ENCODE peak calls at places on chromosomes 13 and 19, in nine cellular contexts. One of them, this sample, is unnamed.

GRCh38 chr19:13718733-13719132 is 45.6 kb upstream of the MRI1 start:
- DNase-seq in prostate gland: no peak
- DNase-seq in small intestine: peak; percentile 67
- DNase-seq in ascending aorta: no peak
- DNase-seq in endothelial cell of umbilical vein: no peak
- DNase-seq in thoracic aorta: no peak
- DNase-seq in keratinocyte: no peak
- DNase-seq in tibial artery: no peak
- DNase-seq in OCI-LY7: no peak
- DNase-seq in this sample: peak; percentile 31

GRCh38 chr13:76512676-76513277 is 373.4 kb downstream of the KCTD12 start:
- DNase-seq in OCI-LY7: no peak
- DNase-seq in keratinocyte: no peak
- DNase-seq in small intestine: peak; percentile 1
- DNase-seq in prostate gland: no peak
- DNase-seq in ascending aorta: no peak
- DNase-seq in endothelial cell of umbilical vein: peak; percentile 98
- DNase-seq in thoracic aorta: no peak
- DNase-seq in tibial artery: no peak
- DNase-seq in this sample: no peak

GRCh38 chr19:41746593-41747227 is 8.6 kb upstream of the CEACAM6 start:
- DNase-seq in OCI-LY7: peak; percentile 72
- DNase-seq in small intestine: peak; percentile 81
- DNase-seq in prostate gland: peak; percentile 53
- DNase-seq in thoracic aorta: no peak
- DNase-seq in ascending aorta: no peak
- DNase-seq in endothelial cell of umbilical vein: peak; percentile 36
- DNase-seq in tibial artery: no peak
- DNase-seq in keratinocyte: no peak
- DNase-seq in this sample: peak; percentile 84

GRCh38 chr13:76004411-76004810 is 368.3 kb downstream of the LMO7 start:
- DNase-seq in OCI-LY7: no peak
- DNase-seq in thoracic aorta: no peak
- DNase-seq in ascending aorta: no peak
- DNase-seq in small intestine: no peak
- DNase-seq in prostate gland: no peak
- DNase-seq in endothelial cell of umbilical vein: no peak
- DNase-seq in tibial artery: no peak
- DNase-seq in keratinocyte: no peak
- DNase-seq in this sample: no peak

GRCh38 chr13:113835461-113836274 is 28.2 kb downstream of the GAS6 start:
- DNase-seq in thoracic aorta: no peak
- DNase-seq in OCI-LY7: no peak
- DNase-seq in small intestine: no peak
- DNase-seq in tibial artery: no peak
- DNase-seq in prostate gland: no peak
- DNase-seq in endothelial cell of umbilical vein: no peak
- DNase-seq in keratinocyte: no peak
- DNase-seq in ascending aorta: no peak
- DNase-seq in this sample: no peak

GRCh38 chr19:33134571-33135041 is 2.7 kb downstream of the WDR88 start:
- DNase-seq in tibial artery: no peak
- DNase-seq in ascending aorta: no peak
- DNase-seq in OCI-LY7: no peak
- DNase-seq in keratinocyte: no peak
- DNase-seq in small intestine: no peak
- DNase-seq in thoracic aorta: no peak
- DNase-seq in prostate gland: no peak
- DNase-seq in endothelial cell of umbilical vein: no peak
- DNase-seq in this sample: no peak

GRCh38 chr19:47447470-47448359 is 24.0 kb downstream of the SLC8A2 start:
- DNase-seq in endothelial cell of umbilical vein: peak; percentile 44
- DNase-seq in small intestine: peak; percentile 30
- DNase-seq in keratinocyte: no peak
- DNase-seq in thoracic aorta: no peak
- DNase-seq in ascending aorta: no peak
- DNase-seq in prostate gland: no peak
- DNase-seq in tibial artery: no peak
- DNase-seq in OCI-LY7: peak; percentile 67
- DNase-seq in this sample: peak; percentile 71

GRCh38 chr13:72651196-72651595 is 76.2 kb downstream of the MZT1 start:
- DNase-seq in thoracic aorta: no peak
- DNase-seq in small intestine: peak; percentile 20
- DNase-seq in endothelial cell of umbilical vein: no peak
- DNase-seq in keratinocyte: no peak
- DNase-seq in OCI-LY7: no peak
- DNase-seq in prostate gland: no peak
- DNase-seq in ascending aorta: no peak
- DNase-seq in tibial artery: no peak
- DNase-seq in this sample: no peak

GRCh38 chr19:58213075-58213369 is 15.7 kb upstream of the ZNF544 start:
- DNase-seq in OCI-LY7: no peak
- DNase-seq in tibial artery: no peak
- DNase-seq in keratinocyte: no peak
- DNase-seq in small intestine: no peak
- DNase-seq in endothelial cell of umbilical vein: no peak
- DNase-seq in prostate gland: no peak
- DNase-seq in thoracic aorta: no peak
- DNase-seq in ascending aorta: no peak
- DNase-seq in this sample: no peak

GRCh38 chr19:35787227-35787799 is 11.9 kb downstream of the ARHGAP33 start:
- DNase-seq in OCI-LY7: no peak
- DNase-seq in endothelial cell of umbilical vein: no peak
- DNase-seq in prostate gland: no peak
- DNase-seq in small intestine: no peak
- DNase-seq in tibial artery: no peak
- DNase-seq in thoracic aorta: no peak
- DNase-seq in keratinocyte: no peak
- DNase-seq in ascending aorta: no peak
- DNase-seq in this sample: no peak

GRCh38 chr19:5921777-5922176 is 7.7 kb downstream of the CAPS start:
- DNase-seq in prostate gland: no peak
- DNase-seq in OCI-LY7: no peak
- DNase-seq in keratinocyte: no peak
- DNase-seq in endothelial cell of umbilical vein: no peak
- DNase-seq in tibial artery: no peak
- DNase-seq in thoracic aorta: no peak
- DNase-seq in small intestine: no peak
- DNase-seq in ascending aorta: no peak
- DNase-seq in this sample: no peak

GRCh38 chr13:43129511-43130130 is 106.2 kb downstream of the DNAJC15 start:
- DNase-seq in tibial artery: no peak
- DNase-seq in small intestine: no peak
- DNase-seq in OCI-LY7: no peak
- DNase-seq in endothelial cell of umbilical vein: no peak
- DNase-seq in ascending aorta: no peak
- DNase-seq in prostate gland: no peak
- DNase-seq in thoracic aorta: no peak
- DNase-seq in keratinocyte: no peak
- DNase-seq in this sample: no peak

GRCh38 chr13:50574731-50575130 is 268.8 kb downstream of the DLEU7 start:
- DNase-seq in OCI-LY7: no peak
- DNase-seq in endothelial cell of umbilical vein: no peak
- DNase-seq in small intestine: no peak
- DNase-seq in tibial artery: no peak
- DNase-seq in keratinocyte: no peak
- DNase-seq in prostate gland: no peak
- DNase-seq in thoracic aorta: no peak
- DNase-seq in ascending aorta: no peak
- DNase-seq in this sample: no peak

GRCh38 chr13:27295096-27295495 is 24.5 kb downstream of the RASL11A start:
- DNase-seq in thoracic aorta: no peak
- DNase-seq in tibial artery: no peak
- DNase-seq in prostate gland: no peak
- DNase-seq in endothelial cell of umbilical vein: no peak
- DNase-seq in small intestine: no peak
- DNase-seq in OCI-LY7: no peak
- DNase-seq in keratinocyte: no peak
- DNase-seq in ascending aorta: no peak
- DNase-seq in this sample: no peak
- H3K4me1 ChIP-seq in thoracic aorta: peaks cover 5% of the 10 kb centered on the region
- H3K4me1 ChIP-seq in tibial artery: no peaks in the 10 kb centered on the region
- H3K4me1 ChIP-seq in prostate gland: no peaks in the 10 kb centered on the region
- H3K4me1 ChIP-seq in endothelial cell of umbilical vein: no peaks in the 10 kb centered on the region
- H3K4me1 ChIP-seq in small intestine: no peaks in the 10 kb centered on the region
- H3K4me1 ChIP-seq in OCI-LY7: peaks cover 45% of the 10 kb centered on the region
- H3K4me1 ChIP-seq in keratinocyte: no peaks in the 10 kb centered on the region
- H3K4me1 ChIP-seq in ascending aorta: peaks cover 2% of the 10 kb centered on the region
- H3K4me1 ChIP-seq in this sample: no peaks in the 10 kb centered on the region

DNA sequence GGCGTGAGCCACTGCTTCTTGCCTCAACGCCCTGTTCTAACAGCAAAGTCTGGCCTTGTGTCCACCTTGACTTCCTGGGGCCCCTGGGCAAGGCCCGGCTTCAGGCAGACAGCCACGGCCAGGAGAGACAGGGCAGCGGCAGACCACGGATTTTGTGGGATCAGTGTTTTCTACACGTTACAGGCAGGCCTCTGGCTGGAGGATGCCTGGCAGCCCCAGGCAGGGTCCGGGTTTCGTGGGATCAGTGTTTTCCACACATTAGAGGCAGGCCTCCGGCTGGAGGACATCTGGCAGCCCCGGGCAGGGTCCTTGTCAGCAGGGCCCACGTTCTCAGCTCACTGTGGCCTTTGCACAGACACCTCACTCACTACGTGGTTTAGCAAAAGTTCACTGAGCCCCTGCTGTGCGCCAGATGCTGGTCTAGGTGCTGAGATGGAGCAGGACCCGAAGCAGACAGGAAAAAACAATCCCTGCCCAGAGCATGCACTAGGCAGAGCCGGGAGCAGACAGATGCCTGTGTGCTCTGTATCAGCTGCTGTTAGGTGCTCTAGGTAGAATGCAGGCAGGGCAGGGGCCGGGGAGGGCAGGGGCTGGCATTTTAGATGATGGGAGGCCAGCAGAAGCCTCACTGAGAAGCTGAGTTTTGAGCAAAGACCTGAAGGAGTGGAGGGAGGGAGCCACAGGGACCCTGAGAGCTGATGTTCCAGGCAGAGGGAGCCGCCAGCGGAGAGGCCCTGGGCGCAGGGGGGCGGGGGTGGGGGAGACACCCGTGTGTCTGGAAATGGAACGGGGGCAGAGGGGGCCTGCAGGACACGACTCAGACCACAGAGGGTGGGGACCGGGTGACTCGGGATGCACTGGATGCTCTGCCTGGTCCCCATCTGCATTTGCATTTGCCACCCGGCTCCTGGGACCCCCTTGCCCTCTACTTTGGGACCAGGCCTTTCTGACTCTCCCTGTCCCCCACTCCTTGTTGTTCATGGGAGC is 25.0 kb upstream of the NCCRP1 start:
- DNase-seq in tibial artery: no peak
- DNase-seq in ascending aorta: no peak
- DNase-seq in OCI-LY7: no peak
- DNase-seq in endothelial cell of umbilical vein: no peak
- DNase-seq in prostate gland: no peak
- DNase-seq in thoracic aorta: no peak
- DNase-seq in small intestine: no peak
- DNase-seq in keratinocyte: no peak
- DNase-seq in this sample: no peak
- H3K4me3 ChIP-seq in tibial artery: no peak overlapping the region
- H3K4me3 ChIP-seq in ascending aorta: no peak overlapping the region
- H3K4me3 ChIP-seq in OCI-LY7: no peak overlapping the region
- H3K4me3 ChIP-seq in endothelial cell of umbilical vein: no peak overlapping the region
- H3K4me3 ChIP-seq in prostate gland: no peak overlapping the region
- H3K4me3 ChIP-seq in thoracic aorta: no peak overlapping the region
- H3K4me3 ChIP-seq in small intestine: no peak overlapping the region
- H3K4me3 ChIP-seq in keratinocyte: no peak overlapping the region
- H3K4me3 ChIP-seq in this sample: no peak overlapping the region

GRCh38 chr19:1883784-1884183 is 1.5 kb downstream of the ABHD17A start:
- DNase-seq in small intestine: peak; percentile 37
- DNase-seq in tibial artery: no peak
- DNase-seq in OCI-LY7: peak; percentile 27
- DNase-seq in thoracic aorta: no peak
- DNase-seq in ascending aorta: no peak
- DNase-seq in keratinocyte: no peak
- DNase-seq in prostate gland: no peak
- DNase-seq in endothelial cell of umbilical vein: no peak
- DNase-seq in this sample: no peak

GRCh38 chr19:1882089-1882785 is 3.1 kb downstream of the ABHD17A start:
- DNase-seq in prostate gland: no peak
- DNase-seq in ascending aorta: no peak
- DNase-seq in thoracic aorta: no peak
- DNase-seq in keratinocyte: no peak
- DNase-seq in endothelial cell of umbilical vein: peak; percentile 49
- DNase-seq in tibial artery: no peak
- DNase-seq in small intestine: peak; percentile 62
- DNase-seq in OCI-LY7: peak; percentile 79
- DNase-seq in this sample: no peak

GRCh38 chr19:1884291-1884718 is 991 bp downstream of the ABHD17A start:
- DNase-seq in endothelial cell of umbilical vein: no peak
- DNase-seq in keratinocyte: no peak
- DNase-seq in thoracic aorta: no peak
- DNase-seq in OCI-LY7: peak; percentile 34
- DNase-seq in small intestine: peak; percentile 65
- DNase-seq in tibial artery: no peak
- DNase-seq in prostate gland: no peak
- DNase-seq in ascending aorta: no peak
- DNase-seq in this sample: peak; percentile 57

GRCh38 chr19:1882786-1883692 is 2.3 kb downstream of the ABHD17A start:
- DNase-seq in prostate gland: no peak
- DNase-seq in small intestine: no peak
- DNase-seq in tibial artery: no peak
- DNase-seq in endothelial cell of umbilical vein: no peak
- DNase-seq in thoracic aorta: no peak
- DNase-seq in OCI-LY7: no peak
- DNase-seq in keratinocyte: no peak
- DNase-seq in ascending aorta: no peak
- DNase-seq in this sample: no peak

DNA sequence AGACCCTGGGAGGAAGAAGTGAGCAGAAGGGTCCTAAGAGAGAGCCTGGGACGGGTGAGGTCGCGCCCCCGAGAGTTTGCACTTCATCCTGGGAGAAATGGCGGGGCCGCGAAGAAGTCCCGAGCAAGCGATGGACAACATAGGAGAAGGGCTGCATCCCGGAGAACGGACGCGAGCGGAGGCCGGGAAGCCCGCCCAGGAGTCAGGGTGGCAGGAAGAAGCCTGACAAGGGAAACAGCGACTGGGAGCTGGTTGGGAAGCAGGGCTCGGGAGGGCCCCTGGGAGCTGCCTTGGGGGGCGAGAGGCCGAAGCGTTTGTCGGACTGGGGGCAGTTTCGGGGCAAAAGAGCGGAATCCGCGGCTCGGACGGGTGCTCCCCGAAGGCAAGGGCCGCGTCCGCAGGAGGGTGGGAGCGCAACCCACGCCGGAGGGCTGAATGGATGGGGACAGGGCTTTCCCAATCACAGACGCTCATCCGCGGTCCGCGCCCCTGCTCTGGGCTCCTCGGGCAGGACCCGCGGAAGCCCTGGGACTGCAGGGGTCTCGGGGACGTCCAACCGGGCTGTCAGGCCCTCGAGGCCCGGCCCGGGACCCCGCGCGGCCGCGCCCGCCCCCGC is 469 bp downstream of the ABHD17A start:
- DNase-seq in keratinocyte: no peak
- DNase-seq in tibial artery: no peak
- DNase-seq in ascending aorta: no peak
- DNase-seq in OCI-LY7: peak; percentile 28
- DNase-seq in small intestine: no peak
- DNase-seq in prostate gland: no peak
- DNase-seq in endothelial cell of umbilical vein: no peak
- DNase-seq in thoracic aorta: no peak
- DNase-seq in this sample: no peak
- H3K27ac ChIP-seq in keratinocyte: peak overlapping the region; percentile 64
- H3K27ac ChIP-seq in tibial artery: peak overlapping the region; percentile 79
- H3K27ac ChIP-seq in ascending aorta: peak overlapping the region; percentile 84
- H3K27ac ChIP-seq in OCI-LY7: peak overlapping the region; percentile 71
- H3K27ac ChIP-seq in small intestine: peak overlapping the region; percentile 77
- H3K27ac ChIP-seq in prostate gland: peak overlapping the region; percentile 67
- H3K27ac ChIP-seq in endothelial cell of umbilical vein: peak overlapping the region; percentile 78
- H3K27ac ChIP-seq in thoracic aorta: peak overlapping the region; percentile 70
- H3K27ac ChIP-seq in this sample: peak overlapping the region; percentile 82

GRCh38 chr13:33694546-33694945 is 123.4 kb upstream of the RFC3 start:
- DNase-seq in small intestine: no peak
- DNase-seq in prostate gland: no peak
- DNase-seq in thoracic aorta: no peak
- DNase-seq in ascending aorta: no peak
- DNase-seq in OCI-LY7: no peak
- DNase-seq in keratinocyte: no peak
- DNase-seq in tibial artery: no peak
- DNase-seq in endothelial cell of umbilical vein: no peak
- DNase-seq in this sample: no peak
- H3K4me1 ChIP-seq in small intestine: no peaks in the 10 kb centered on the region
- H3K4me1 ChIP-seq in prostate gland: no peaks in the 10 kb centered on the region
- H3K4me1 ChIP-seq in thoracic aorta: no peaks in the 10 kb centered on the region
- H3K4me1 ChIP-seq in ascending aorta: no peaks in the 10 kb centered on the region
- H3K4me1 ChIP-seq in OCI-LY7: no peaks in the 10 kb centered on the region
- H3K4me1 ChIP-seq in keratinocyte: peaks cover 7% of the 10 kb centered on the region
- H3K4me1 ChIP-seq in tibial artery: no peaks in the 10 kb centered on the region
- H3K4me1 ChIP-seq in endothelial cell of umbilical vein: peaks cover 19% of the 10 kb centered on the region
- H3K4me1 ChIP-seq in this sample: no peaks in the 10 kb centered on the region